ENCODE peak calls at places on chromosomes 1 and 21, in eight cellular contexts. One of them, this sample, is unnamed.

GRCh38 chr1:175072131-175072941 is 4.7 kb downstream of the TNN start:
- DNase-seq in pancreas: no peak
- DNase-seq in heart left ventricle: peak
- DNase-seq in adrenal gland: no peak
- DNase-seq in prostate gland: no peak
- DNase-seq in Panc1: no peak
- DNase-seq in esophagus squamous epithelium: no peak
- DNase-seq in caudate nucleus: no peak
- DNase-seq in this sample: no peak

GRCh38 chr1:155062702-155063411 is 683 bp upstream of the EFNA4 start:
- DNase-seq in pancreas: peak
- DNase-seq in heart left ventricle: no peak
- DNase-seq in adrenal gland: peak
- DNase-seq in prostate gland: peak
- DNase-seq in Panc1: no peak
- DNase-seq in esophagus squamous epithelium: no peak
- DNase-seq in caudate nucleus: no peak
- DNase-seq in this sample: no peak

GRCh38 chr1:53112271-53112774 is 30.1 kb downstream of the SLC1A7 start:
- DNase-seq in pancreas: no peak
- DNase-seq in heart left ventricle: no peak
- DNase-seq in adrenal gland: no peak
- DNase-seq in prostate gland: no peak
- DNase-seq in Panc1: no peak
- DNase-seq in esophagus squamous epithelium: no peak
- DNase-seq in caudate nucleus: no peak
- DNase-seq in this sample: no peak

GRCh38 chr1:151540982-151541377 is 871 bp downstream of the TUFT1 start:
- DNase-seq in pancreas: no peak
- DNase-seq in heart left ventricle: no peak
- DNase-seq in adrenal gland: peak
- DNase-seq in prostate gland: no peak
- DNase-seq in Panc1: no peak
- DNase-seq in esophagus squamous epithelium: no peak
- DNase-seq in caudate nucleus: no peak
- DNase-seq in this sample: peak

GRCh38 chr1:55064861-55065263 is 25.5 kb downstream of the PCSK9 start:
- DNase-seq in pancreas: no peak
- DNase-seq in heart left ventricle: peak
- DNase-seq in adrenal gland: no peak
- DNase-seq in prostate gland: peak
- DNase-seq in Panc1: peak
- DNase-seq in esophagus squamous epithelium: no peak
- DNase-seq in caudate nucleus: no peak
- DNase-seq in this sample: no peak

GRCh38 chr21:42568834-42569731 is 55.4 kb downstream of the SLC37A1 start:
- DNase-seq in pancreas: peak
- DNase-seq in heart left ventricle: peak
- DNase-seq in adrenal gland: peak
- DNase-seq in prostate gland: no peak
- DNase-seq in Panc1: no peak
- DNase-seq in esophagus squamous epithelium: no peak
- DNase-seq in caudate nucleus: no peak
- DNase-seq in this sample: no peak

GRCh38 chr1:115246526-115246925 is 91.5 kb downstream of the NGF start:
- DNase-seq in pancreas: no peak
- DNase-seq in heart left ventricle: no peak
- DNase-seq in adrenal gland: no peak
- DNase-seq in prostate gland: no peak
- DNase-seq in Panc1: no peak
- DNase-seq in esophagus squamous epithelium: no peak
- DNase-seq in caudate nucleus: no peak
- DNase-seq in this sample: no peak

GRCh38 chr1:1118893-1119220 is 3.0 kb upstream of the C1orf159 start:
- DNase-seq in pancreas: no peak
- DNase-seq in heart left ventricle: peak
- DNase-seq in adrenal gland: no peak
- DNase-seq in prostate gland: no peak
- DNase-seq in Panc1: no peak
- DNase-seq in esophagus squamous epithelium: no peak
- DNase-seq in caudate nucleus: no peak
- DNase-seq in this sample: no peak

GRCh38 chr1:214003233-214003632 is 15.5 kb downstream of the PROX1 start:
- DNase-seq in pancreas: no peak
- DNase-seq in heart left ventricle: no peak
- DNase-seq in adrenal gland: no peak
- DNase-seq in prostate gland: no peak
- DNase-seq in Panc1: no peak
- DNase-seq in esophagus squamous epithelium: no peak
- DNase-seq in caudate nucleus: no peak
- DNase-seq in this sample: no peak

GRCh38 chr1:42321731-42322130 is 13.3 kb downstream of the FOXJ3 start:
- DNase-seq in pancreas: no peak
- DNase-seq in heart left ventricle: no peak
- DNase-seq in adrenal gland: no peak
- DNase-seq in prostate gland: no peak
- DNase-seq in Panc1: no peak
- DNase-seq in esophagus squamous epithelium: no peak
- DNase-seq in caudate nucleus: no peak
- DNase-seq in this sample: no peak

GRCh38 chr1:239742416-239743109 is 349.1 kb upstream of the FMN2 start:
- DNase-seq in pancreas: no peak
- DNase-seq in heart left ventricle: no peak
- DNase-seq in adrenal gland: no peak
- DNase-seq in prostate gland: no peak
- DNase-seq in Panc1: no peak
- DNase-seq in esophagus squamous epithelium: no peak
- DNase-seq in caudate nucleus: no peak
- DNase-seq in this sample: no peak

DNA sequence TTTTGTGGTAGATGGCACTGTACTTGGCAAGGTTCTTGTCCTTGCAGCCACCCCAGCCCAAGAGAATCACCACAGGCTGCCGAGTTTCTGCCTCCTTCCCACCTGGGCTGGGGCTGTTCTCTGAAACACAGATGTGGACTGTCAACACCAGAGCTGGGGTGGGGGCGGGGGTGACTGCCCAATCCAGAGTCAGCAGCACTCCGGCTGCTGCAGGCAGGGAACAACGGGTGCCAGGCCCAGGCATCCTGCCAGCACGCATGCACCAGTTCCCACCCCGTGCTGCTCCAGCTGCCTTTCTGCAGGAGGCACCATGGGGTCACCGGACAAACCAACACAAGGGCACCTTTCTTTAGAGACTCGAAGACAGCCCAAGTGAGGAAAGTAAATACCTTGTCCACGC is 14.1 kb downstream of the TMEM53 start:
- DNase-seq in pancreas: peak
- DNase-seq in heart left ventricle: peak
- DNase-seq in adrenal gland: no peak
- DNase-seq in prostate gland: peak
- DNase-seq in Panc1: no peak
- DNase-seq in esophagus squamous epithelium: no peak
- DNase-seq in caudate nucleus: peak
- DNase-seq in this sample: peak
- H3K27ac ChIP-seq in pancreas: peak
- H3K27ac ChIP-seq in heart left ventricle: no peak
- H3K27ac ChIP-seq in adrenal gland: no peak
- H3K27ac ChIP-seq in prostate gland: no peak
- H3K27ac ChIP-seq in Panc1: no peak
- H3K27ac ChIP-seq in esophagus squamous epithelium: no peak
- H3K27ac ChIP-seq in caudate nucleus: peak
- H3K27ac ChIP-seq in this sample: peak

GRCh38 chr1:94336991-94337390 is 81.2 kb upstream of the ABCD3 start:
- DNase-seq in pancreas: no peak
- DNase-seq in heart left ventricle: no peak
- DNase-seq in adrenal gland: no peak
- DNase-seq in prostate gland: no peak
- DNase-seq in Panc1: no peak
- DNase-seq in esophagus squamous epithelium: no peak
- DNase-seq in caudate nucleus: no peak
- DNase-seq in this sample: no peak
- H3K27ac ChIP-seq in pancreas: no peak
- H3K27ac ChIP-seq in heart left ventricle: no peak
- H3K27ac ChIP-seq in adrenal gland: no peak
- H3K27ac ChIP-seq in prostate gland: no peak
- H3K27ac ChIP-seq in Panc1: peak
- H3K27ac ChIP-seq in esophagus squamous epithelium: no peak
- H3K27ac ChIP-seq in caudate nucleus: no peak
- H3K27ac ChIP-seq in this sample: no peak

GRCh38 chr1:21510885-21511578 is 1.8 kb downstream of the ALPL start:
- DNase-seq in pancreas: no peak
- DNase-seq in heart left ventricle: no peak
- DNase-seq in adrenal gland: no peak
- DNase-seq in prostate gland: peak
- DNase-seq in Panc1: no peak
- DNase-seq in esophagus squamous epithelium: no peak
- DNase-seq in caudate nucleus: no peak
- DNase-seq in this sample: no peak
- H3K27ac ChIP-seq in pancreas: no peak
- H3K27ac ChIP-seq in heart left ventricle: no peak
- H3K27ac ChIP-seq in adrenal gland: peak
- H3K27ac ChIP-seq in prostate gland: no peak
- H3K27ac ChIP-seq in Panc1: no peak
- H3K27ac ChIP-seq in esophagus squamous epithelium: no peak
- H3K27ac ChIP-seq in caudate nucleus: no peak
- H3K27ac ChIP-seq in this sample: no peak

DNA sequence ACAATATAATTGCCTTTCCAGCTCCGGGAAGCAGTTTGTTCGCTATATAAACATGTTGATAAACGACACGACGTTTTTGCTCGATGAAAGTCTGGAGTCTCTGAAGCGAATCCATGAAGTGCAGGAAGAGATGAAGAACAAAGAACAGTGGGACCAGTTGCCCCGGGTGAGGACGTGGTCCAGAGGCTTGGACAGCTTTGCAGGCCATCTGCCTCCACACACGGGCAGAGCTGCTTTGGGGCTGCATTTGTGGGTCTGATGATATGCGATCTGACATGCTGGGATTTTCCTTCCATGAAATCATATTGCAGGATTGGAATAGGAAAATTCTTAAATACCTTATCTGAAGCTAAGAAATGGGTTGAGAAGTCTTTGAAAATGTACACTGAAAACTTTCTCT is 49.2 kb upstream of the KIF1B start:
- DNase-seq in pancreas: no peak
- DNase-seq in heart left ventricle: no peak
- DNase-seq in adrenal gland: no peak
- DNase-seq in prostate gland: no peak
- DNase-seq in Panc1: no peak
- DNase-seq in esophagus squamous epithelium: no peak
- DNase-seq in caudate nucleus: no peak
- DNase-seq in this sample: peak
- H3K27ac ChIP-seq in pancreas: no peak
- H3K27ac ChIP-seq in heart left ventricle: peak
- H3K27ac ChIP-seq in adrenal gland: no peak
- H3K27ac ChIP-seq in prostate gland: no peak
- H3K27ac ChIP-seq in Panc1: no peak
- H3K27ac ChIP-seq in esophagus squamous epithelium: peak
- H3K27ac ChIP-seq in caudate nucleus: peak
- H3K27ac ChIP-seq in this sample: peak

DNA sequence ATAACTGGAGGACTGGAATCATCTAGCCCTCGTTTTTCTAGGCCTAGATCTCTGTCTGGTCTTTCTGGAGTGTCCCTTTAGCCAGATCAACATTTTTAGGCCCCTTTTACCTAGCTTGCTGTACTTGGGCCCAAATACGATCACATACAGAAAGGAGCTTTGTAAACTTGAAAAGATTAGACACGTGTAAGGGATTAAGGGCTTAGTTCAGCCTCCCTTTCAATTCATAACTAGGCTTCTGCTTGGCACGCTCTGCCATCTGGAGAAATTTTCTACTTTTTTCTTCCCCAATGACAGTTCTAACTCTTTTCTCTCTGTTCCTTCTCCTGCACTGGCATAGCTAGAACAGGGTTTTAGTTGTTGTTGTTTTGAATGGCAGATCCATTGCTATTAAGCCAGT is 153.3 kb upstream of the BEND5 start:
- DNase-seq in pancreas: no peak
- DNase-seq in heart left ventricle: no peak
- DNase-seq in adrenal gland: no peak
- DNase-seq in prostate gland: no peak
- DNase-seq in Panc1: no peak
- DNase-seq in esophagus squamous epithelium: no peak
- DNase-seq in caudate nucleus: no peak
- DNase-seq in this sample: no peak
- H3K27ac ChIP-seq in pancreas: no peak
- H3K27ac ChIP-seq in heart left ventricle: no peak
- H3K27ac ChIP-seq in adrenal gland: no peak
- H3K27ac ChIP-seq in prostate gland: no peak
- H3K27ac ChIP-seq in Panc1: no peak
- H3K27ac ChIP-seq in esophagus squamous epithelium: no peak
- H3K27ac ChIP-seq in caudate nucleus: no peak
- H3K27ac ChIP-seq in this sample: no peak

DNA sequence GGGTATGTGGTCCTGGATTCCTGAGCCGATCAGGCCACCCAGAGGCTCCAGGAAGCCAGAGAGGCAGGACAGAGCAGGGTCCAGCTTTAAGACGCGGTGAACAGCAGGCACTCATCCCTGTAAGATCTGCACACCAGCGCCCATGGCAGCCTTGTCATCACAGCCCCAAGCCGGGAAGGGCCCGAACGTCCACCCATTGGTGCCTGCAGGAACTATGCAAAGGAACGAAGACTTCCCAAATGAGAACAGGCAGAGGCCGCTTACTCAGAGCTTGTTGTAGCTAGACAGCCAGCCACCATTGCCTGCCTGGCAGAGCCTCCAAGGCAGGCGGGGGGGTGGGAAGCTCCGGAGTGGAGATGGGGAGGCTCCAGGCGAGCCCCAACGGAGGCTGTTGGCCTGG is 12.1 kb upstream of the ARHGEF16 start:
- DNase-seq in pancreas: peak
- DNase-seq in heart left ventricle: no peak
- DNase-seq in adrenal gland: no peak
- DNase-seq in prostate gland: no peak
- DNase-seq in Panc1: no peak
- DNase-seq in esophagus squamous epithelium: no peak
- DNase-seq in caudate nucleus: no peak
- DNase-seq in this sample: no peak
- H3K27ac ChIP-seq in pancreas: no peak
- H3K27ac ChIP-seq in heart left ventricle: no peak
- H3K27ac ChIP-seq in adrenal gland: no peak
- H3K27ac ChIP-seq in prostate gland: no peak
- H3K27ac ChIP-seq in Panc1: no peak
- H3K27ac ChIP-seq in esophagus squamous epithelium: no peak
- H3K27ac ChIP-seq in caudate nucleus: peak
- H3K27ac ChIP-seq in this sample: peak

GRCh38 chr1:4624141-4624715 is 30.2 kb upstream of the AJAP1 start:
- DNase-seq in pancreas: no peak
- DNase-seq in heart left ventricle: no peak
- DNase-seq in adrenal gland: no peak
- DNase-seq in prostate gland: no peak
- DNase-seq in Panc1: no peak
- DNase-seq in esophagus squamous epithelium: no peak
- DNase-seq in caudate nucleus: no peak
- DNase-seq in this sample: no peak
- H3K27ac ChIP-seq in pancreas: no peak
- H3K27ac ChIP-seq in heart left ventricle: no peak
- H3K27ac ChIP-seq in adrenal gland: no peak
- H3K27ac ChIP-seq in prostate gland: no peak
- H3K27ac ChIP-seq in Panc1: no peak
- H3K27ac ChIP-seq in esophagus squamous epithelium: no peak
- H3K27ac ChIP-seq in caudate nucleus: no peak
- H3K27ac ChIP-seq in this sample: no peak

GRCh38 chr1:112431038-112431437 is 35.0 kb downstream of the CTTNBP2NL start:
- DNase-seq in pancreas: no peak
- DNase-seq in heart left ventricle: no peak
- DNase-seq in adrenal gland: no peak
- DNase-seq in prostate gland: no peak
- DNase-seq in Panc1: no peak
- DNase-seq in esophagus squamous epithelium: no peak
- DNase-seq in caudate nucleus: no peak
- DNase-seq in this sample: no peak
- H3K27ac ChIP-seq in pancreas: no peak
- H3K27ac ChIP-seq in heart left ventricle: peak
- H3K27ac ChIP-seq in adrenal gland: no peak
- H3K27ac ChIP-seq in prostate gland: peak
- H3K27ac ChIP-seq in Panc1: no peak
- H3K27ac ChIP-seq in esophagus squamous epithelium: peak
- H3K27ac ChIP-seq in caudate nucleus: peak
- H3K27ac ChIP-seq in this sample: peak

GRCh38 chr1:26991310-26992116 is 2.0 kb upstream of the TRNP1 start:
- DNase-seq in pancreas: no peak
- DNase-seq in heart left ventricle: peak
- DNase-seq in adrenal gland: no peak
- DNase-seq in prostate gland: no peak
- DNase-seq in Panc1: no peak
- DNase-seq in esophagus squamous epithelium: no peak
- DNase-seq in caudate nucleus: no peak
- DNase-seq in this sample: no peak
- H3K27ac ChIP-seq in pancreas: peak
- H3K27ac ChIP-seq in heart left ventricle: no peak
- H3K27ac ChIP-seq in adrenal gland: no peak
- H3K27ac ChIP-seq in prostate gland: no peak
- H3K27ac ChIP-seq in Panc1: peak
- H3K27ac ChIP-seq in esophagus squamous epithelium: no peak
- H3K27ac ChIP-seq in caudate nucleus: no peak
- H3K27ac ChIP-seq in this sample: no peak